ENCODE peak calls at places on chromosomes 13 and 19, in four cellular contexts. D, T, Z and V are unnamed samples.

GRCh38 chr19:1001538-1002166 is 1.4 kb downstream of the GRIN3B start:
- DNase-seq in T (peak), D (no peak), Z (peak), V (no peak)

GRCh38 chr19:49553451-49554271 is 25.9 kb downstream of the RCN3 start:
- DNase-seq in D (peak), T (no peak), Z (no peak), V (peak)

GRCh38 chr13:23794267-23795161 is 94.7 kb downstream of the MIPEP start:
- DNase-seq in Z (no peak), D (peak), T (no peak), V (peak)

GRCh38 chr13:77047649-77048343 is 20.8 kb upstream of the FBXL3 start:
- DNase-seq in D (no peak), T (no peak), Z (no peak), V (no peak)

GRCh38 chr13:33846306-33847062 is 28.5 kb downstream of the RFC3 start:
- DNase-seq in Z (no peak), D (no peak), T (no peak), V (no peak)

GRCh38 chr13:41034382-41034781 is 15.3 kb upstream of the ELF1 start:
- DNase-seq in Z (no peak), T (no peak), D (no peak), V (no peak)

GRCh38 chr19:53598361-53598760 is 33.4 kb upstream of the DPRX start:
- DNase-seq in T (no peak), D (no peak), Z (no peak), V (no peak)

GRCh38 chr13:34044660-34045080 is 226.7 kb downstream of the RFC3 start:
- DNase-seq in T (no peak), Z (no peak), D (peak), V (peak)

GRCh38 chr19:2888739-2889224 is 11.9 kb upstream of the ZNF57 start:
- DNase-seq in T (peak), Z (no peak), D (peak), V (peak)

GRCh38 chr19:7358102-7358597 is 9.4 kb downstream of the ARHGEF18 start:
- DNase-seq in Z (no peak), T (no peak), D (no peak), V (no peak)

GRCh38 chr13:51364404-51365008 is 25.0 kb downstream of the SERPINE3 start:
- DNase-seq in T (no peak), D (peak), Z (no peak), V (peak)

GRCh38 chr13:102091231-102091630 is 310.6 kb downstream of the FGF14 start:
- DNase-seq in D (no peak), Z (no peak), T (no peak), V (no peak)

GRCh38 chr19:38496603-38497487 is 63.4 kb downstream of the RYR1 start:
- DNase-seq in D (no peak), Z (no peak), T (no peak), V (no peak)
- H3K4me3 ChIP-seq in D (no peak), Z (no peak), T (no peak), V (no peak)

DNA sequence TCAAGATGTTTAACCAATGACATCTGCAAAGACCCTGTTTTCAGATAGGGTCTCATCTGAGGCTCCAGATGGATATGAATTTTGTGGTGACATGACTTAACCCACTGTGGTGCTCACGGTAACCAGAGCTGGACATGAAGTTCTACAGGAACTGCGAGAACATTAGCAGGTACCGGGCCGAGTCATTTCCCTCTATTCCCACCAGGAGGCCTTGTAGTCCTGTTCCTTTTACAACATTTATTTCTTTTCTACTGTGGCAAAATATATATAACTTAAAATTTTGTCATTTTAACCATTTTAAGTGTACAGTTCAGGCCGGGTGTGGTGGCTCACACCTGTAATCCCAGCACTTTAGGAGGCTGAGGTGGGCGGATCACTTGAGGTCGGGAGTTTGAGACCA is 7.6 kb upstream of the TSPAN16 start:
- DNase-seq in D (peak), Z (no peak), T (no peak), V (peak)
- TF ChIP-seq CTCF in D (peak), Z (peak), T (no peak), V (peak)

DNA sequence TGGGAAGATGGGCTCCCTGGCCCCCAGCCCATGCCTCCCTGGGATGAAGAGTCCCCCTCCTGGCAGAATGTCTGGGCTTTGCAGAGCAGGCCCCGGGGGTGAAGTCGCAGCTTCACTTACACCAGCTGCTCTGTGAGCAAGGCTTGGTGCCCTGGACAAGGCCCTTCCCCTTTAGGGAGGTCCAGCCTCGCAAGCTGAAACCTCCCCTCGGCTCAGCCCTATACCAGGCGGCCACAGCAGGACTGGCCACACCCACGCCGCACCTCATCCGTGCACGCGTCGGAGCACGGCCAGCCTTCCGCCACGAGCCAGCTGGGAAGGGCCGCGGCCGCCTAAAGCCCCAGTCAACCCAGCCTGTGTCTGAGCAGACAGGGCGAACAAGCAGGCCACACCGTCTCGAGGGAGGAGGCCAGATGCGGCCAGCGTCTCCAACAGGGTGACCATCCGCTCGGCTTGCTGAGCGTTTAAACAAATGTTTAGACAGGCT is 83.2 kb upstream of the MCF2L start:
- DNase-seq in D (peak), Z (peak), T (no peak), V (peak)
- H3K4me3 ChIP-seq in D (peak), Z (no peak), T (no peak), V (peak)

DNA sequence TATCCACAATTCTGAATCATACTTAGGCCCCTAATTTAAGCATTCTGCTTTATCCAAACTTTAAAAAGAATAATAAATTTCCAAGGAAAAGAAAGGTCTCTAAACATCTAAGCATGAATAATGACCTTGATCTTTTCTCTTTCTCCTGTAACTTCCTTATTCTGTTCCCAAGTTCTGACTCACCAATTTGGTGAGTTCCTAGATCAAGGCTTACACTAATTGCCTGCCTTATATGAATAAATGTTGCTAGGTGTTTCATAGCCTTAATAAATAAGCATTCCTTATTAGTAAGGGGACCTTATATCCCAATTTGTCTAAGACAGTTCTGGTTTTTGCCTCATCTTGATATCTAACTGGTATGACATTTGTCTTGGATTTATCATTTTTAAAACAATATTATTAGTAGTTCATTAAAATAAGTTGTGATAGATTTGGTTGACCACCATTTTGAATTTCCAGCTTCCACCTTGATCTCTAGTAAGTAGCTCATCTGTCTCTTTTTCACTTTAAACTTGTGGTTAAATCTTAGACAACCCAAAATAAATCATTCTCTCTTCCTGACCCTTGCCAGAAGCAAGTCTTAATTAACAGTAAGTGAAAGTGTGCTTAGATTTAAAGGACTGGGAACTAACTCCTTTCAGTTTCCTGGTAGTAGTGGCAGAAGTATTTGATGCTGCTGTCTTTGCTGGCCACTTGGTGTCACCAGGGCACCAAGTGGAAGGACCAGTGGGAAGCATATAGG is 121.2 kb upstream of the MLNR start:
- DNase-seq in D (peak), Z (no peak), T (no peak), V (no peak)
- TF ChIP-seq CTCF in D (peak), Z (peak), T (no peak), V (peak)